ENCODE peak calls at places on chromosome 6, in five cellular contexts. V, T, E, Q and D are unnamed samples.

GRCh38 chr6:108896111-108896661 is 48.0 kb downstream of the ARMC2 start:
- DNase-seq in Q (no peak), V (no peak), E (no peak), T (no peak), D (no peak)

GRCh38 chr6:52335576-52335975 is 26.4 kb upstream of the PAQR8 start:
- DNase-seq in V (no peak), E (no peak), Q (no peak), T (peak; percentile 33), D (no peak)

GRCh38 chr6:142746524-142746923 is 198.5 kb downstream of the HIVEP2 start:
- DNase-seq in T (no peak), Q (peak; percentile 77), E (no peak), V (peak; percentile 7), D (peak; percentile 30)

GRCh38 chr6:159691133-159691962 is 1.7 kb downstream of the SOD2 start:
- DNase-seq in E (no peak), Q (peak; percentile 22), T (no peak), V (peak; percentile 50), D (no peak)

GRCh38 chr6:16302721-16303552 is 64.5 kb downstream of the GMPR start:
- DNase-seq in T (no peak), V (no peak), Q (peak; percentile 27), E (no peak), D (no peak)

GRCh38 chr6:125022391-125022989 is 60.3 kb downstream of the RNF217 start:
- DNase-seq in V (no peak), T (no peak), E (no peak), Q (no peak), D (no peak)

GRCh38 chr6:45054610-45055009 is 273.5 kb upstream of the RUNX2 start:
- DNase-seq in V (no peak), T (no peak), E (no peak), Q (no peak), D (no peak)

GRCh38 chr6:56902551-56903464 is 52.1 kb upstream of the BEND6 start:
- DNase-seq in Q (peak; percentile 34), T (no peak), V (peak; percentile 15), E (no peak), D (no peak)

GRCh38 chr6:139126255-139126654 is 8.6 kb upstream of the HECA start:
- DNase-seq in Q (no peak), T (no peak), E (no peak), V (no peak), D (peak; percentile 20)

GRCh38 chr6:136184738-136185137 is 65.4 kb downstream of the MTFR2 start:
- DNase-seq in T (no peak), V (no peak), Q (no peak), E (no peak), D (no peak)

GRCh38 chr6:136846046-136846445 is 23.7 kb downstream of the PEX7 start:
- DNase-seq in Q (peak; percentile 62), E (no peak), V (peak; percentile 24), T (peak; percentile 43), D (no peak)

GRCh38 chr6:167113935-167114910 is 8.7 kb upstream of the CCR6 start:
- DNase-seq in E (no peak), T (no peak), Q (no peak), V (no peak), D (no peak)

GRCh38 chr6:117976030-117976651 is 69.1 kb downstream of the SLC35F1 start:
- DNase-seq in T (no peak), V (peak; percentile 2), Q (peak; percentile 81), E (no peak), D (no peak)

GRCh38 chr6:90083891-90084290 is 189.6 kb downstream of the GJA10 start:
- DNase-seq in E (no peak), V (no peak), Q (no peak), T (no peak), D (peak; percentile 31)

GRCh38 chr6:100412872-100413271 is 51.8 kb downstream of the SIM1 start:
- DNase-seq in V (no peak), Q (no peak), T (no peak), E (no peak), D (no peak)

GRCh38 chr6:79821859-79822258 is 125.5 kb downstream of the ELOVL4 start:
- DNase-seq in Q (no peak), E (no peak), T (no peak), V (no peak), D (no peak)

GRCh38 chr6:2008383-2008976 is 236.9 kb downstream of the GMDS start:
- DNase-seq in Q (no peak), E (no peak), T (no peak), V (no peak), D (no peak)

GRCh38 chr6:116764961-116765841 is at the start of gene FAM162B:
- DNase-seq in V (no peak), T (no peak), Q (peak; percentile 58), E (peak; percentile 53), D (no peak)

GRCh38 chr6:88166493-88166900 is 350 bp upstream of the CNR1 start:
- DNase-seq in T (no peak), Q (peak; percentile 32), V (no peak), E (no peak), D (no peak)

GRCh38 chr6:131451330-131452195 is 121.5 kb upstream of the ARG1 start:
- DNase-seq in E (no peak), T (no peak), Q (peak; percentile 23), V (no peak), D (no peak)

GRCh38 chr6:30116724-30117123 is 3.8 kb upstream of the TRIM31 start:
- DNase-seq in T (no peak), E (no peak), Q (no peak), V (no peak), D (no peak)

DNA sequence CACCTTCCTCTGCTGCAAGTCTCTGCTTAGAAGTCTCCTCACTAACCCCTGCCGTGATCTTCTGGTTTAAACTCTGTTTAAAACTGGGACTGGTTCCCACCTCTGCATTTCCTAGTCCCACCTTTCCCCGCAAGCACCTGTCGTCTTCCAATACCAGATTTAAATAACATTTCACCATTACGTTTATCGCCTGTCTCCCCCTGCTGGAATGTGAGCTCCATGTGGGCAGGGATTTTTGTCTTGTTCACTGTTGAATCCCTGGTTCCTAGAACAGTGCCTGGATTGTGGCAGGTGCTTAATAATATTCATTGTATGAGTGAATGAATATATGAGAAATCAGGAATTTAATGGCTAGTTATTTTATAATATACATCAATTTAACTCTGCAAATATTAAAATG is 2.7 kb downstream of the GUCA1A start:
- DNase-seq in V (no peak), T (no peak), Q (no peak), E (no peak), D (no peak)
- TF ChIP-seq CTCF in V (peak; percentile 12), T (no peak), Q (peak; percentile 30), E (no peak), D (no peak)

DNA sequence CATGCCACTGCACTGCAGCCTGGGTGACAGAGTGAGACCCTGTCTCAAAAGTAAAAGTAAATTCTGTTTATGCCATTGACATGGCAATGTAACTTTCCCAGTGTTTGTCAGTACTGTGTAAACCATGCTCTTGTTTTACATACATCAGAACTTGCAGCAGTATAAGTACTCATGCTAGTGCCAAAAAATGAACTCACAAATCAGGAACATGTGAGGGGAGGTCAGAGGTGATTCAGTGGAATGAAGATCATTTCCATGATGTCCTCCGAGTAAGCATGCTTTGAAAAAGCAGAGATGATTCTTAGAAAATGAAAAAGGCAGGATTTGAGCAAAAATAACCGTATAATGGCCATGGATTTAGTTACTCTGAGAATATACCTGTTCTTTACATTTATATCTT is 81.9 kb downstream of the ANKS1A start:
- DNase-seq in Q (no peak), V (no peak), T (no peak), E (no peak), D (no peak)
- H3K4me3 ChIP-seq in Q (no peak overlapping the region), V (no peak overlapping the region), T (no peak overlapping the region), E (no peak overlapping the region), D (no peak overlapping the region)

DNA sequence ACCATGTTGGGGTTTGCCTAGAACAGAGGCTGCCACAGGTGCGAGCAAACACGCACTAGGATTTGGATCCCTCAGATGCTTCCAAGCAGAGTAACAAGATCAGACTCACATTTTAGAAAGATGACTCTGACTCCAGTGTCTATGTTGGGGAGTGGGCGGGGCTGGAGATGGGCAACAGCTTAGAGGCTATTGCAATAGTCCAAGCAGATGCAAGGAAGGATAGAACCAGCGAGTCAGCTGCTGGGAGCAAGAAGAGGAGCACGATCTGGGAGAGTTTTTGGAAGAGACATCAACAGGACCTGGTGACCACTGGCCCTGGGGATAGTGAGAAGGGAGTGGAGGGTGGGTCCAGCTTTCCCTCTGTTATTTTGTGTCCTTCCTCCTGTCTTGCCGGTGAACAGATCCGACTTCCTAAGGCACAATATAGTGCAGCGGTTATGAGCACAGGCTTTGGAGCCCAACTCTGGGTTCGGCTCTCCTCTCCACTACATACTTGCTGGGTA is 52.7 kb downstream of the FGD2 start:
- DNase-seq in V (no peak), T (no peak), Q (no peak), E (no peak), D (no peak)
- H3K4me1 ChIP-seq in V (peaks cover 62% of the 10 kb centered on the region), T (peaks cover 18% of the 10 kb centered on the region), Q (peaks cover 11% of the 10 kb centered on the region), E (peaks cover 14% of the 10 kb centered on the region), D (no peaks in the 10 kb centered on the region)

GRCh38 chr6:43859213-43859612 is 89.2 kb downstream of the VEGFA start:
- DNase-seq in E (no peak), T (no peak), Q (no peak), V (no peak), D (no peak)

GRCh38 chr6:43860285-43860684 is 90.3 kb downstream of the VEGFA start:
- DNase-seq in V (no peak), E (no peak), Q (no peak), T (no peak), D (no peak)

GRCh38 chr6:43861212-43861918 is 91.4 kb downstream of the VEGFA start:
- DNase-seq in Q (no peak), T (no peak), E (no peak), V (no peak), D (no peak)

GRCh38 chr6:43856005-43856765 is 86.2 kb downstream of the VEGFA start:
- DNase-seq in E (no peak), Q (peak; percentile 70), V (peak; percentile 45), T (peak; percentile 78), D (no peak)

GRCh38 chr6:43858161-43859153 is 88.4 kb downstream of the VEGFA start:
- DNase-seq in E (no peak), Q (no peak), T (no peak), V (no peak), D (no peak)
- TF ChIP-seq CTCF in E (no peak), Q (no peak), T (no peak), V (no peak), D (no peak)

DNA sequence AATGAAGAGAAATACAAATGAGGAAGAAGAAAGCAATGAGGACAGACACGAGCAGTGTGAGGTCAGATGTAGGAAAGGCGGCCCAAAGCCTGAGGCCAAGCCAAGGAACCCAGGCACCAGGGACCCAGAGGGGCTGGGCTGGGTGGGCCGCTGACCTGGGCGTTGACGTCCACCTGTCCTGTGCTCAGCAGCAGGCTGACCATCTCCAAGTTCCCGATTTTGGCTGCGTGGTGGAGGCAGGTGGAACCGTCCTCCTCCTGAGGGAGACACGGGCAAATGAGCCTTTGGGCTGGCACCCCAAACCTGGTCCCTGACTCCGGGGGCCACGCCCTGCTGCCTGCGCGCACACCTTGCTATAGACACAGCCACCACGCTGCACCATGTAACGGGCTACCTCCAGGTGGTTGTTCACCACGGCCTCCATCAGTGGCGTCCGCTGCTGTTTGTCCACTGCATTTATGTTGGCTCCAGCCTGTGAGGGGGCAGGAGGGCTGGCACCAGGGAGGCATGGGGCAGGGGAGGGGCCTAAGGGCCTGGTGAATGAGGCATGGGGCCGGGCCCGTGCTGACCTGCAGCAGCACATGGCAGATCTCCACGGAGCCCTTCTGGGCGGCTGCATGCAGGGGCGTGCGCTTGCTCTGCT is 7.8 kb upstream of the SLC44A4 start:
- DNase-seq in V (no peak), E (no peak), T (no peak), Q (no peak), D (no peak)
- H3K4me3 ChIP-seq in V (no peak overlapping the region), E (no peak overlapping the region), T (no peak overlapping the region), Q (no peak overlapping the region), D (no peak overlapping the region)